ENCODE peak calls at places on chromosomes 12 and 14, in ten cellular contexts. S is coronary artery; K is renal cortical epithelial cell; A is uterus; T is stimulated activated CD4-positive, alpha-beta T cell treated with anti-CD3 and anti-CD28 coated beads, Interleukin-12 subunit alpha, Interleukin-12 subunit beta, amount 100 ng/mL, for 4 hours; W is chondrocyte; C is NCI-H2081; Y is transverse colon; E is posterior vena cava; Q is spleen. I is an unnamed sample.

GRCh38 chr12:32454866-32455265 is 55.5 kb downstream of the FGD4 start:
- DNase-seq in K (peak; percentile 59), E (no peak), C (no peak), W (no peak), T (no peak), Q (no peak), Y (no peak), S (no peak), A (no peak), I (no peak)

GRCh38 chr14:68137704-68138619 is 318.4 kb downstream of the RAD51B start:
- DNase-seq in C (peak; percentile 45), E (no peak), S (peak; percentile 78), K (peak; percentile 100), W (no peak), A (peak; percentile 35), T (no peak), Y (peak; percentile 36), Q (no peak), I (no peak)

GRCh38 chr14:26598081-26598671 is 343 bp upstream of the NOVA1 start:
- DNase-seq in Q (peak; percentile 69), T (no peak), S (peak; percentile 86), K (peak; percentile 85), A (peak; percentile 91), Y (peak; percentile 80), W (peak; percentile 68), C (peak; percentile 95), E (peak; percentile 88), I (peak; percentile 27)

GRCh38 chr12:90842477-90842876 is 112.5 kb downstream of the CCER1 start:
- DNase-seq in K (no peak), Q (no peak), Y (no peak), W (no peak), S (no peak), A (no peak), E (no peak), C (no peak), T (no peak), I (no peak)

GRCh38 chr12:81759215-81759991 is at the start of gene PPFIA2:
- DNase-seq in Q (peak; percentile 58), S (peak; percentile 77), T (peak; percentile 0), W (peak; percentile 71), K (peak; percentile 52), E (peak; percentile 78), A (peak; percentile 55), C (peak; percentile 84), Y (no peak), I (peak; percentile 1)

GRCh38 chr12:45200497-45201043 is 15.3 kb upstream of the ANO6 start:
- DNase-seq in Q (no peak), C (no peak), Y (no peak), T (no peak), K (no peak), A (peak; percentile 14), W (no peak), S (no peak), E (no peak), I (no peak)

GRCh38 chr14:65187421-65188049 is 85.2 kb upstream of the MAX start:
- DNase-seq in C (peak; percentile 29), S (no peak), A (no peak), Q (no peak), K (no peak), T (no peak), W (no peak), Y (no peak), E (no peak), I (no peak)

GRCh38 chr12:95953000-95953399 is 9.9 kb downstream of the AMDHD1 start:
- DNase-seq in E (no peak), Q (no peak), S (no peak), Y (no peak), W (no peak), T (no peak), C (no peak), K (no peak), A (no peak), I (no peak)

GRCh38 chr14:33512201-33512600 is 438.7 kb downstream of the EGLN3 start:
- DNase-seq in A (no peak), S (no peak), E (no peak), K (peak; percentile 47), W (no peak), Q (no peak), T (no peak), Y (no peak), C (no peak), I (no peak)

I was measured in GM12891.